ENCODE peak calls at places on chromosomes 16 and 17, in four cellular contexts. D is HepG2, M is K562, N is IMR-90. F is an unnamed sample.
A peak's percentile ranks its signal among the peaks of the same experiment; 100 is the strongest.

GRCh38 chr17:83080641-83081560 is 1.5 kb downstream of the METRNL start:
- DNase-seq in M (peak; percentile 49), N (peak; percentile 24), D (no peak), F (no peak)

GRCh38 chr16:4960579-4960978 is 2.4 kb downstream of the SEC14L5 start:
- DNase-seq in D (no peak), M (no peak), N (no peak), F (no peak)

GRCh38 chr16:1950047-1950446 is 4.4 kb downstream of the RPL3L start:
- DNase-seq in M (no peak), D (no peak), N (no peak), F (no peak)

GRCh38 chr16:28086496-28087139 is 23.1 kb upstream of the GSG1L start:
- DNase-seq in N (no peak), D (no peak), M (no peak), F (no peak)

GRCh38 chr16:51431517-51432241 is 280.6 kb upstream of the SALL1 start:
- DNase-seq in D (no peak), N (peak; percentile 99), M (no peak), F (peak; percentile 6)

GRCh38 chr16:57277586-57277985 is 6.9 kb downstream of the PLLP start:
- DNase-seq in M (no peak), N (peak; percentile 60), D (no peak), F (peak; percentile 58)

GRCh38 chr16:88310796-88311605 is 71.8 kb upstream of the ZNF469 start:
- DNase-seq in M (no peak), N (no peak), D (no peak), F (no peak)

GRCh38 chr17:52128721-52129120 is 29.8 kb downstream of the CA10 start:
- DNase-seq in N (no peak), M (no peak), D (no peak), F (no peak)

GRCh38 chr16:20311548-20311947 is 15.8 kb downstream of the GP2 start:
- DNase-seq in N (no peak), D (no peak), M (no peak), F (no peak)

GRCh38 chr16:85463672-85464071 is 149.4 kb upstream of the GSE1 start:
- DNase-seq in N (no peak), D (no peak), M (peak; percentile 37), F (no peak)

GRCh38 chr17:31585280-31585630 is 193.8 kb downstream of the RAB11FIP4 start:
- DNase-seq in M (no peak), N (no peak), D (no peak), F (no peak)

GRCh38 chr16:8571061-8571596 is 19.2 kb downstream of the TMEM114 start:
- DNase-seq in D (peak; percentile 94), M (no peak), N (peak; percentile 41), F (no peak)

GRCh38 chr16:3642397-3643094 is 11.9 kb upstream of the DNASE1 start:
- DNase-seq in N (no peak), D (no peak), M (peak; percentile 89), F (no peak)

GRCh38 chr17:58333396-58334207 is 5.0 kb upstream of the TSPOAP1 start:
- DNase-seq in D (no peak), M (peak; percentile 75), N (no peak), F (no peak)

GRCh38 chr16:84054916-84055315 is 12.3 kb upstream of the SLC38A8 start:
- DNase-seq in M (no peak), N (no peak), D (no peak), F (no peak)

GRCh38 chr17:75685508-75685907 is 18.4 kb downstream of the SAP30BP start:
- DNase-seq in N (no peak), M (no peak), D (no peak), F (no peak)

GRCh38 chr16:10181196-10182162 is 749 bp downstream of the GRIN2A start:
- DNase-seq in M (peak; percentile 60), D (peak; percentile 38), N (peak; percentile 11), F (peak; percentile 69)

GRCh38 chr16:87956771-87957279 is 5.6 kb downstream of the BANP start:
- DNase-seq in N (peak; percentile 85), D (peak; percentile 34), M (peak; percentile 68), F (peak; percentile 32)

GRCh38 chr16:4115941-4116327 is 308 bp downstream of the ADCY9 start:
- DNase-seq in D (no peak), N (no peak), M (no peak), F (no peak)

GRCh38 chr16:19666451-19666850 is 51.6 kb downstream of the KNOP1 start:
- DNase-seq in D (no peak), M (no peak), N (no peak), F (no peak)

GRCh38 chr17:29664743-29665479 is 42.2 kb upstream of the CORO6 start:
- DNase-seq in M (peak; percentile 43), N (peak; percentile 73), D (no peak), F (peak; percentile 29)

GRCh38 chr17:18968945-18969887 is 17.3 kb downstream of the SLC5A10 start:
- DNase-seq in N (no peak), D (no peak), M (peak; percentile 16), F (peak; percentile 58)

GRCh38 chr17:28476076-28476475 is 2.6 kb downstream of the SLC13A2 start:
- DNase-seq in N (no peak), M (no peak), D (no peak), F (no peak)

GRCh38 chr17:1267471-1267947 is 2.7 kb upstream of the BHLHA9 start:
- DNase-seq in N (no peak), D (no peak), M (peak; percentile 17), F (peak; percentile 30)

GRCh38 chr16:75640598-75640997 is 6.9 kb downstream of the KARS1 start:
- DNase-seq in D (no peak), N (peak; percentile 86), M (no peak), F (no peak)

GRCh38 chr17:68375566-68375965 is 81.7 kb downstream of the WIPI1 start:
- DNase-seq in M (no peak), D (no peak), N (no peak), F (no peak)

GRCh38 chr17:76540381-76541300 is 797 bp downstream of the PRCD start:
- DNase-seq in N (peak; percentile 94), M (peak; percentile 97), D (peak; percentile 73), F (peak; percentile 94)

GRCh38 chr16:61148930-61149329 is 887.3 kb downstream of the CDH8 start:
- DNase-seq in D (peak; percentile 7), N (no peak), M (no peak), F (peak; percentile 7)

GRCh38 chr17:41413353-41413752 is 11.0 kb downstream of the KRT37 start:
- DNase-seq in M (no peak), N (peak; percentile 12), D (no peak), F (no peak)

GRCh38 chr16:25786748-25787147 is 95.0 kb downstream of the HS3ST4 start:
- DNase-seq in N (no peak), D (no peak), M (no peak), F (no peak)

GRCh38 chr16:70600730-70601129 is 45.6 kb upstream of the IL34 start:
- DNase-seq in N (no peak), M (no peak), D (no peak), F (no peak)

GRCh38 chr16:58421029-58421428 is 28.8 kb downstream of the GINS3 start:
- DNase-seq in N (no peak), D (no peak), M (peak; percentile 22), F (no peak)

GRCh38 chr17:77822302-77823030 is 136.0 kb upstream of the TNRC6C start:
- DNase-seq in M (no peak), D (no peak), N (no peak), F (no peak)

GRCh38 chr17:21168555-21168865 is 41.7 kb downstream of the DHRS7B start:
- DNase-seq in D (no peak), N (no peak), M (no peak), F (no peak)

DNA sequence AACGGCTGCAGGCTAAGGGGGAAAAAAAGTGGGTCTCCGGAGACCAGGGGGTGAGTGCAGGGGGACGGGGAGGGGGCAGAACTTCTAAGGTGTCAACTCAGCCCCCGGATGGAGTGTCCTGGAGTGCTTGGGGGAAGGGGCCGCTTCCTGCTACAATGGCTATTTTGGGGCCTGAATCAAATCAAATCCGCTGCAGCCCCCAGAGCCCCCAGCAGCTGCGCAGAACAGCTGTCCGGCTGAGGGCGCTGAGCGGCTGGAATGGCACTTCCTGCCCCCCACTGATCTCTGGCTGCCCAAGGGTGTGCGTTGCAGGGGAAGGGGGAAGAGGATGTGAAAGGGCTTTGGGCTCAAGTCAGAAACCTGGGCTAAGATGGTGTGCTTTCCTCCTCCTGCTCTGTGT is 24.2 kb upstream of the PHB1 start:
- DNase-seq in N (no peak), D (no peak), M (no peak), F (no peak)
- TF ChIP-seq CEBPB in N (no peak), D (no peak), M (no peak), F (no peak)

GRCh38 chr16:64412578-64413280 is 709.1 kb downstream of the CDH11 start:
- DNase-seq in M (no peak), D (no peak), N (peak; percentile 69), F (no peak)
- TF ChIP-seq MAZ in M (no peak), D (no peak), N (no peak), F (no peak)

GRCh38 chr17:81427446-81428120 is 32.3 kb downstream of the BAHCC1 start:
- DNase-seq in M (no peak), N (no peak), D (no peak), F (no peak)
- TF ChIP-seq CEBPB in M (no peak), N (no peak), D (no peak), F (no peak)

GRCh38 chr17:81408049-81408448 is 12.8 kb downstream of the BAHCC1 start:
- DNase-seq in M (no peak), D (no peak), N (no peak), F (no peak)
- TF ChIP-seq MAZ in M (no peak), D (no peak), N (no peak), F (no peak)

GRCh38 chr17:17043668-17044226 is 1.5 kb downstream of the MPRIP start:
- DNase-seq in N (peak; percentile 13), M (peak; percentile 33), D (no peak), F (peak; percentile 43)
- TF ChIP-seq CEBPB in N (no peak), M (no peak), D (no peak), F (no peak)

GRCh38 chr16:77793417-77793816 is 5.1 kb downstream of the VAT1L start:
- DNase-seq in M (no peak), D (no peak), N (no peak), F (no peak)
- TF ChIP-seq MAZ in M (no peak), D (no peak), N (no peak), F (no peak)

DNA sequence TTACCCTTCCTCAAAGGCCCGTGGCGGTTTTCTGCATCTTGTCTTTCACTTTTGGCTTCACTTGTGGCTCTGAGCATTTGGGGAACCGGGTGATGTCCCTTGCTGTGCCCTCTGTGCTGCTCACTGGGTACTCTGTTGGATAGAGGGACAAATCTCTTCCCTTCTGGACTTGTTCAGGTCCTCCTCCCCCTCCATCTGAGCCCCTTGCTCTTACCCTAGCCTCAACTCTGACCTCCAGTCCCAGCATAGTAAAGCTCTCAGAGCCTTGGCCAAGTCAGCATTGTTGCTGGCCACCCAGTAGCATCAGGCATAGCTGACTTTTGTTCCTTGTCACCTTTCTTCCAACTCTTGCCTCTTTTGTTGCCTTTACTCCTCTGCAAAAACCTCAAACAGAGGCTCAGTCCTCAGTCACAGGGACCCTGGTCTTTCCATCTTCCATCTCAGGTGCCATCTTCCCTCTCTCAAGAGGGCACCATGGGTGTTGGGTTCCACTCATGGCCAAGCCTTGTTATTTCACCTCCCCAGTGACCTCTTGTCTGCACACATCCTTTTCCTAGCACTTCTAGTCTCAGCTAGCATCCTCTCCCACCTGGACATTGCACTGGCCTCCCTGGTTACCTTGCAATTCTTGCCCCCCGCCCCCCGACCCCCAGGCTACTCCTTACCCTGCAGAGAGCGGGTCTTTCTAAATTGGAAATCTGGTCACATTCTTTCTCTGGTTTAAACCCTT is 391 bp upstream of the PSMB10 start:
- DNase-seq in M (peak; percentile 65), N (no peak), D (no peak), F (no peak)
- TF ChIP-seq CEBPB in M (no peak), N (no peak), D (no peak), F (no peak)

F was measured in A549.